ENCODE peak calls at places on chromosome 11, in four cellular contexts. J, L, R and I are unnamed samples.

GRCh38 chr11:61683961-61684869 is 4.0 kb downstream of the DAGLA start:
- DNase-seq in L (no peak), J (peak; percentile 18), R (no peak), I (no peak)

GRCh38 chr11:82003671-82004148 is 730.0 kb downstream of the FAM181B start:
- DNase-seq in R (no peak), J (no peak), L (no peak), I (no peak)

GRCh38 chr11:7501251-7501650 is 12.5 kb upstream of the PPFIBP2 start:
- DNase-seq in J (no peak), L (no peak), R (no peak), I (no peak)

GRCh38 chr11:117824571-117825537 is at the start of gene FXYD2:
- DNase-seq in L (no peak), R (peak; percentile 1), J (no peak), I (no peak)

GRCh38 chr11:46930089-46930488 is 6.5 kb upstream of the CSTPP1 start:
- DNase-seq in J (no peak), L (no peak), R (no peak), I (no peak)

GRCh38 chr11:12280838-12281565 is 96.4 kb upstream of the PARVA start:
- DNase-seq in L (no peak), J (no peak), R (no peak), I (no peak)

GRCh38 chr11:8318536-8318935 is 54.9 kb upstream of the LMO1 start:
- DNase-seq in J (no peak), L (no peak), R (no peak), I (peak; percentile 5)

GRCh38 chr11:45815747-45816146 is 10.8 kb downstream of the SLC35C1 start:
- DNase-seq in J (no peak), L (no peak), R (no peak), I (no peak)

GRCh38 chr11:120061036-120061760 is 76.7 kb downstream of the TRIM29 start:
- DNase-seq in J (no peak), R (no peak), L (no peak), I (no peak)

GRCh38 chr11:117058761-117059233 is 39.4 kb downstream of the SIK3 start:
- DNase-seq in J (no peak), R (no peak), L (no peak), I (no peak)

GRCh38 chr11:78901831-78902230 is 327.2 kb upstream of the NARS2 start:
- DNase-seq in J (no peak), R (no peak), L (no peak), I (no peak)

GRCh38 chr11:66189031-66189745 is 79.3 kb upstream of the RAB1B start:
- DNase-seq in L (no peak), J (no peak), R (no peak), I (no peak)

GRCh38 chr11:108405706-108406105 is 61.6 kb downstream of the C11orf65 start:
- DNase-seq in R (no peak), J (no peak), L (no peak), I (no peak)

GRCh38 chr11:36345084-36345511 is 49.0 kb downstream of the PRR5L start:
- DNase-seq in R (no peak), J (no peak), L (no peak), I (no peak)

GRCh38 chr11:8092587-8093424 is 11.8 kb downstream of the TUB start:
- DNase-seq in R (no peak), L (no peak), J (no peak), I (peak; percentile 70)

GRCh38 chr11:13880719-13881118 is 81.8 kb upstream of the SPON1 start:
- DNase-seq in L (no peak), R (no peak), J (no peak), I (peak; percentile 21)

GRCh38 chr11:71474771-71475483 is 21.9 kb downstream of the NADSYN1 start:
- DNase-seq in L (no peak), J (no peak), R (no peak), I (no peak)

GRCh38 chr11:101128571-101129202 is 926 bp downstream of the PGR start:
- DNase-seq in L (no peak), J (no peak), R (no peak), I (no peak)

GRCh38 chr11:97909544-97910394 is 1111.0 kb upstream of the CNTN5 start:
- DNase-seq in L (no peak), R (no peak), J (no peak), I (no peak)

GRCh38 chr11:112106070-112106469 is 19.4 kb downstream of the SDHD start:
- DNase-seq in R (no peak), J (no peak), L (no peak), I (no peak)

GRCh38 chr11:128289048-128289447 is 298.3 kb downstream of the ETS1 start:
- DNase-seq in R (no peak), L (no peak), J (no peak), I (no peak)

GRCh38 chr11:121055076-121055475 is 31.2 kb downstream of the TBCEL start:
- DNase-seq in L (no peak), J (no peak), R (no peak), I (no peak)

GRCh38 chr11:16365456-16366355 is 9.4 kb upstream of the SOX6 start:
- DNase-seq in L (no peak), J (no peak), R (no peak), I (no peak)

GRCh38 chr11:21472256-21472655 is 720.6 kb upstream of the ANO5 start:
- DNase-seq in L (no peak), R (no peak), J (no peak), I (no peak)

GRCh38 chr11:123448798-123449197 is 18.7 kb downstream of the GRAMD1B start:
- DNase-seq in J (no peak), R (no peak), L (no peak), I (no peak)

GRCh38 chr11:70834277-70834940 is 418.0 kb downstream of the SHANK2 start:
- DNase-seq in L (no peak), R (no peak), J (no peak), I (no peak)

GRCh38 chr11:57249384-57250319 is 12.6 kb upstream of the APLNR start:
- DNase-seq in J (peak; percentile 10), L (peak; percentile 13), R (no peak), I (peak; percentile 59)

GRCh38 chr11:96167233-96167632 is 175.8 kb downstream of the MAML2 start:
- DNase-seq in R (no peak), J (no peak), L (no peak), I (no peak)

GRCh38 chr11:79101736-79102135 is 339.1 kb downstream of the TENM4 start:
- DNase-seq in J (no peak), L (no peak), R (peak; percentile 20), I (no peak)

GRCh38 chr11:118304809-118305248 is 299 bp downstream of the CD3E start:
- DNase-seq in J (no peak), R (no peak), L (no peak), I (no peak)

GRCh38 chr11:46229250-46229649 is 48.2 kb upstream of the CREB3L1 start:
- DNase-seq in R (no peak), L (no peak), J (no peak), I (no peak)

GRCh38 chr11:109914809-109915653 is 178.2 kb upstream of the ZC3H12C start:
- DNase-seq in L (no peak), J (no peak), R (peak; percentile 7), I (no peak)

GRCh38 chr11:11268119-11268518 is 84.9 kb downstream of the CSNK2A3 start:
- DNase-seq in L (no peak), J (no peak), R (no peak), I (peak; percentile 53)

GRCh38 chr11:31872074-31872440 is 60.9 kb upstream of the PAX6 start:
- DNase-seq in L (no peak), J (no peak), R (no peak), I (no peak)

GRCh38 chr11:60841797-60842687 is at the start of gene CCDC86:
- DNase-seq in J (peak; percentile 98), R (peak; percentile 94), L (peak; percentile 96), I (peak; percentile 93)

GRCh38 chr11:34267440-34267839 is 90.4 kb downstream of the ABTB2 start:
- DNase-seq in R (no peak), J (no peak), L (no peak), I (no peak)

GRCh38 chr11:3831378-3832239 is 9.2 kb downstream of the RHOG start:
- DNase-seq in J (no peak), R (no peak), L (no peak), I (no peak)
- H3K36me3 ChIP-seq in J (peaks cover 20% of the 10 kb centered on the region), R (no peaks in the 10 kb centered on the region), L (peaks cover 28% of the 10 kb centered on the region), I (peaks cover 75% of the 10 kb centered on the region)

DNA sequence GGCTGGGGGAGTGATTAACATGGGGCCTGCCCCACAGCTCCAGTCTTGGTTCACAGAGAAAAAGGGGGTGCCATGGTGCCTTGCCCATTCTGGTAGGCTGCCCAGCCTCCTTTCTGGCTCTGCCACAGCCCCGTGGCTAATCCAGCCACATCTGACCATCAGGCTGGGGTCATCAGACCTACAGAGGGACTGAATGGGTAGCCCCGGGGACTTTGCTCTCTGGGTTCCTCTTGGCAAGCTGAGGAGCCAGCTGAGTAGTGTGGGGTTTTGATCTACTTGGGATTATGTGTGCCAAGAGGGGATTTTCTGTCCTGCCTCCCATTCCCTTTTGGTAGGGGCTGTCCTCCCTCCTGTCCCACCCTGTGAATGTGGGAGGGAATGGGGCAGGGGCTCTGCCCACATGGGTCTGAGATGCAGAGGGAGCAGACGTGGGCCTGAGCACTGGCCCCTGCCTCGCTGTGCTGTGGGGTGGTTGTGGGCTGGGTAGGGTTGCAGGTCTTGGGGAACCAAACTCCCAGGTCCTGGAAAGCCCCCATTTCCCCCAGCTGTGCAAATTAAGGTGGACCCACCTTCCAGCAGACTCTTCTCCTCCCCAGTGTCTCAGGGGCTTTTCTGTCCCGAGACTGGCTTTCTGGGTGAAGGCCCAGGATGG is 32.0 kb downstream of the CD82 start:
- DNase-seq in J (no peak), L (no peak), R (no peak), I (no peak)
- H3K4me1 ChIP-seq in J (peaks cover 31% of the 10 kb centered on the region), L (peaks cover 40% of the 10 kb centered on the region), R (peaks cover 57% of the 10 kb centered on the region), I (peaks cover 41% of the 10 kb centered on the region)

GRCh38 chr11:130141561-130142341 is 17.8 kb upstream of the ST14 start:
- DNase-seq in R (no peak), L (no peak), J (no peak), I (no peak)

GRCh38 chr11:130136107-130136506 is 23.5 kb upstream of the ST14 start:
- DNase-seq in J (no peak), L (no peak), R (no peak), I (no peak)

GRCh38 chr11:130139401-130139800 is 20.2 kb upstream of the ST14 start:
- DNase-seq in R (no peak), J (no peak), L (no peak), I (no peak)

GRCh38 chr11:130133716-130134115 is 25.9 kb upstream of the ST14 start:
- DNase-seq in J (no peak), L (no peak), R (no peak), I (no peak)

GRCh38 chr11:130137999-130138398 is 21.6 kb upstream of the ST14 start:
- DNase-seq in J (no peak), R (no peak), L (no peak), I (no peak)
- H3K36me3 ChIP-seq in J (no peaks in the 10 kb centered on the region), R (no peaks in the 10 kb centered on the region), L (peaks cover 6% of the 10 kb centered on the region), I (peaks cover 97% of the 10 kb centered on the region)

GRCh38 chr11:1560011-1560579 is 12.0 kb downstream of the DUSP8 start:
- DNase-seq in R (no peak), J (no peak), L (no peak), I (no peak)
- H3K4me1 ChIP-seq in R (peaks cover 46% of the 10 kb centered on the region), J (no peaks in the 10 kb centered on the region), L (no peaks in the 10 kb centered on the region), I (no peaks in the 10 kb centered on the region)

GRCh38 chr11:68177877-68178276 is 35.2 kb downstream of the KMT5B start:
- DNase-seq in L (no peak), J (no peak), R (no peak), I (no peak)
- H3K36me3 ChIP-seq in L (peaks cover 21% of the 10 kb centered on the region), J (peaks cover 23% of the 10 kb centered on the region), R (no peaks in the 10 kb centered on the region), I (peaks cover 36% of the 10 kb centered on the region)

DNA sequence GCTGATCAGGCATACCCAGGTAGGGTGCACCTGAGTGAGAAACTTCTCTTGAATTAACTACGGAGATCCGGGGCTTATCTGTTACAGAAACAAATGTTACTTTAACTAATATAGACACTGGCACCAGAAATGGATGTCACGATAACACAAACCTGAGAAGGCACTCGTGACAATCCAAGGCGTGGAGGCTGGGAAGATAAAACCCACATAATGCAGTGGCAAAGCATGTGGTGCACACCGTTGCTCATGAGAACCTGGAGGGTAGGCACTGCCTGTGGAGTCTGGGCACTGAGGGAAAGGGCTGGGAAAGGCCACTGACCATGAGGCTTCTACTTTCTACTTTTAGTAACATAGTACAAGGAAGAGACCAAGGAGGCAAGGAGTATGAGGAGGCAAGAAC is 22.6 kb downstream of the SLC22A12 start:
- DNase-seq in J (no peak), R (no peak), L (no peak), I (no peak)
- H3K4me1 ChIP-seq in J (peaks cover 8% of the 10 kb centered on the region), R (no peaks in the 10 kb centered on the region), L (no peaks in the 10 kb centered on the region), I (peaks cover 11% of the 10 kb centered on the region)